ENCODE peak calls at places on chromosome 22, in seven cellular contexts. One of them, this sample, is unnamed.

GRCh38 chr22:38027487-38027886 is 29.7 kb upstream of the PICK1 start:
- DNase-seq in psoas muscle: no peak
- DNase-seq in left ventricle myocardium inferior: no peak
- DNase-seq in IMR-90: no peak
- DNase-seq in neural progenitor cell: no peak
- DNase-seq in MM.1S: no peak
- DNase-seq in cardiac fibroblast: no peak
- DNase-seq in this sample: no peak

GRCh38 chr22:49298834-49299750 is 528.6 kb downstream of the BRD1 start:
- DNase-seq in psoas muscle: no peak
- DNase-seq in left ventricle myocardium inferior: no peak
- DNase-seq in IMR-90: no peak
- DNase-seq in neural progenitor cell: no peak
- DNase-seq in MM.1S: no peak
- DNase-seq in cardiac fibroblast: no peak
- DNase-seq in this sample: no peak

GRCh38 chr22:40436460-40437431 is 66.4 kb downstream of the SGSM3 start:
- DNase-seq in psoas muscle: no peak
- DNase-seq in left ventricle myocardium inferior: peak; percentile 41
- DNase-seq in IMR-90: peak; percentile 74
- DNase-seq in neural progenitor cell: peak; percentile 68
- DNase-seq in MM.1S: peak; percentile 84
- DNase-seq in cardiac fibroblast: peak; percentile 81
- DNase-seq in this sample: peak; percentile 93

GRCh38 chr22:20834725-20835124 is 23.9 kb downstream of the PI4KA start:
- DNase-seq in psoas muscle: no peak
- DNase-seq in left ventricle myocardium inferior: no peak
- DNase-seq in IMR-90: no peak
- DNase-seq in neural progenitor cell: no peak
- DNase-seq in MM.1S: no peak
- DNase-seq in cardiac fibroblast: no peak
- DNase-seq in this sample: no peak

GRCh38 chr22:29072979-29073617 is at the start of gene KREMEN1:
- DNase-seq in psoas muscle: no peak
- DNase-seq in left ventricle myocardium inferior: no peak
- DNase-seq in IMR-90: no peak
- DNase-seq in neural progenitor cell: peak; percentile 34
- DNase-seq in MM.1S: no peak
- DNase-seq in cardiac fibroblast: no peak
- DNase-seq in this sample: no peak

GRCh38 chr22:29631725-29632124 is 28.3 kb downstream of the NF2 start:
- DNase-seq in psoas muscle: no peak
- DNase-seq in left ventricle myocardium inferior: no peak
- DNase-seq in IMR-90: no peak
- DNase-seq in neural progenitor cell: no peak
- DNase-seq in MM.1S: no peak
- DNase-seq in cardiac fibroblast: no peak
- DNase-seq in this sample: no peak

GRCh38 chr22:30453731-30454510 is 17.9 kb downstream of the SEC14L3 start:
- DNase-seq in psoas muscle: no peak
- DNase-seq in left ventricle myocardium inferior: no peak
- DNase-seq in IMR-90: no peak
- DNase-seq in neural progenitor cell: peak; percentile 50
- DNase-seq in MM.1S: no peak
- DNase-seq in cardiac fibroblast: peak; percentile 13
- DNase-seq in this sample: peak; percentile 14

GRCh38 chr22:47836957-47837356 is 1074.5 kb downstream of the TBC1D22A start:
- DNase-seq in psoas muscle: no peak
- DNase-seq in left ventricle myocardium inferior: no peak
- DNase-seq in IMR-90: no peak
- DNase-seq in neural progenitor cell: no peak
- DNase-seq in MM.1S: no peak
- DNase-seq in cardiac fibroblast: peak; percentile 1
- DNase-seq in this sample: no peak

GRCh38 chr22:35311551-35311999 is 11.9 kb downstream of the TOM1 start:
- DNase-seq in psoas muscle: no peak
- DNase-seq in left ventricle myocardium inferior: no peak
- DNase-seq in IMR-90: no peak
- DNase-seq in neural progenitor cell: no peak
- DNase-seq in MM.1S: no peak
- DNase-seq in cardiac fibroblast: no peak
- DNase-seq in this sample: no peak

DNA sequence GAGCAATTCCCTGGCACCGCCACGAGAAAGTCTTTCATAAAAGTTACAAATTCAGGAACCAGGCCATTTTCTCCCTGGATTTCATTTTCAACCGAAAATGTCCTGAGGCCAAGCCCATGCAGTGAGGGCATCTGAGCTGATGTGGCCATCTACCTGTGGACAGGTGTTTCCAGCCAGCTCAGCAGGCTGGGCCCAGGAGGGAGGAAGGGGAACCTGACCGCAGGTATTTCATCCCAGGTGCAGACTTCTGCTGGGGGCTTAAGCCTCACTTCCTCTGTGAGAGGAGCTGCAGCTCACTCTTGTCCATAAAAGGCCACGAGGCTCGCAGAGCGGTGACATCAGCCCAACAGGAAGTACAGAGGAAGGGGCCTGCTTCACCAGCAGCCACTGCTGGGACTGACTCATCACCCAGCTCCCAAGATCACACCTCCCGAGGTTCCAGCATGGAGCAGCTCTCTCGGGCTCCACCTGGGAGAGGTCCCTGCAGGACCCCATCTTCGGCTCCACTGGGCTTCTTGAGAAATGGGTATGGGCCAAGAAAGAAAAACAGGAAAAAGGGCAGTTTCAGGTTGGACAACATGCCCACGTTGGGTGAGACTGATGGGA is 56.4 kb downstream of the MYH9 start:
- DNase-seq in psoas muscle: peak; percentile 74
- DNase-seq in left ventricle myocardium inferior: peak; percentile 80
- DNase-seq in IMR-90: peak; percentile 98
- DNase-seq in neural progenitor cell: no peak
- DNase-seq in MM.1S: peak; percentile 97
- DNase-seq in cardiac fibroblast: peak; percentile 97
- DNase-seq in this sample: peak; percentile 96
- TF ChIP-seq CTCF in psoas muscle: no peak
- TF ChIP-seq CTCF in left ventricle myocardium inferior: no peak
- TF ChIP-seq CTCF in IMR-90: peak; percentile 7
- TF ChIP-seq CTCF in neural progenitor cell: no peak
- TF ChIP-seq CTCF in MM.1S: no peak
- TF ChIP-seq CTCF in cardiac fibroblast: no peak
- TF ChIP-seq CTCF in this sample: no peak

DNA sequence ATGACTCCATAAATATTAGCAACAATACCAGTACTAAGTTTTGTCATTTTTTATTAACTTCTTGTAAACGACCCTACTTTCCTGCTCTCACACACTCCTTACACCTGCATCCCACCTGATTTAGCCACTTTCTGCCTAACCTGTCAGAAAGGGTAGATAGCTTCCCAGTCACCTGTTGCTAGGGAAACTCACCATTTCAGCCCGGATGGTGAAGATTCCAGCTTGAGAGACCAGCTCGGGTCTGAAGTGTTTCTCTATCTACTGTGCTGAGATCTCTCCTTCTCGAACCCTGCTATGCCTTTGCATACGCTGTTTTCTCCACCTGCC is at the start of gene PARVG:
- DNase-seq in psoas muscle: no peak
- DNase-seq in left ventricle myocardium inferior: no peak
- DNase-seq in IMR-90: no peak
- DNase-seq in neural progenitor cell: no peak
- DNase-seq in MM.1S: peak; percentile 66
- DNase-seq in cardiac fibroblast: no peak
- DNase-seq in this sample: peak; percentile 81
- H3K4me3 ChIP-seq in psoas muscle: peak within 1 kb of the TSS; percentile 36
- H3K4me3 ChIP-seq in left ventricle myocardium inferior: peak within 1 kb of the TSS; percentile 48
- H3K4me3 ChIP-seq in IMR-90: no peak within 1 kb of the TSS
- H3K4me3 ChIP-seq in neural progenitor cell: no peak within 1 kb of the TSS
- H3K4me3 ChIP-seq in MM.1S: peak within 1 kb of the TSS; percentile 60
- H3K4me3 ChIP-seq in cardiac fibroblast: no peak within 1 kb of the TSS
- H3K4me3 ChIP-seq in this sample: peak within 1 kb of the TSS; percentile 88

GRCh38 chr22:19051381-19051780 is 70.8 kb downstream of the DGCR2 start:
- DNase-seq in psoas muscle: no peak
- DNase-seq in left ventricle myocardium inferior: no peak
- DNase-seq in IMR-90: no peak
- DNase-seq in neural progenitor cell: no peak
- DNase-seq in MM.1S: no peak
- DNase-seq in cardiac fibroblast: no peak
- DNase-seq in this sample: no peak
- TF ChIP-seq CTCF in psoas muscle: no peak
- TF ChIP-seq CTCF in left ventricle myocardium inferior: no peak
- TF ChIP-seq CTCF in IMR-90: no peak
- TF ChIP-seq CTCF in neural progenitor cell: no peak
- TF ChIP-seq CTCF in MM.1S: no peak
- TF ChIP-seq CTCF in cardiac fibroblast: no peak
- TF ChIP-seq CTCF in this sample: no peak

DNA sequence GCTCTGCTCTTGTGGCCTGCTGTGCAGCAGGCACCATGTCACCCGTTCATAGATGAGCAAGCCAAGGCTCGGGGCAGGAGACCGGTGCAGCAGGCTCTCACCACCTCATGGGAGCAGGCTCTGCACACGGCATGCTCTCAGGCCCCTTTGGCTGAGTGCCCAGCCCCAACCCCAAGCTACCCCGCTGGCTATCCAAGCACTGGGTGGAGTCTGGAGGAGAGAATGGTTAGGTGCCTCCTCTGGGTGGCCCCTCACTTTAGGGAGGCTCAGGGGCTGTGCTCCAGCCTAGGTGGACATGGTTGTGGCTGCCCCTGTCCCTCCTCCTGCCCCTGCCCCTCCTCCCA is 199.9 kb downstream of the IGLL1 start:
- DNase-seq in psoas muscle: no peak
- DNase-seq in left ventricle myocardium inferior: no peak
- DNase-seq in IMR-90: no peak
- DNase-seq in neural progenitor cell: no peak
- DNase-seq in MM.1S: no peak
- DNase-seq in cardiac fibroblast: no peak
- DNase-seq in this sample: no peak
- H3K4me3 ChIP-seq in psoas muscle: no peak overlapping the region
- H3K4me3 ChIP-seq in left ventricle myocardium inferior: no peak overlapping the region
- H3K4me3 ChIP-seq in IMR-90: no peak overlapping the region
- H3K4me3 ChIP-seq in neural progenitor cell: no peak overlapping the region
- H3K4me3 ChIP-seq in MM.1S: no peak overlapping the region
- H3K4me3 ChIP-seq in cardiac fibroblast: no peak overlapping the region
- H3K4me3 ChIP-seq in this sample: no peak overlapping the region

GRCh38 chr22:17888855-17889254 is 114.6 kb upstream of the BID start:
- DNase-seq in psoas muscle: no peak
- DNase-seq in left ventricle myocardium inferior: no peak
- DNase-seq in IMR-90: peak; percentile 47
- DNase-seq in neural progenitor cell: peak; percentile 69
- DNase-seq in MM.1S: no peak
- DNase-seq in cardiac fibroblast: peak; percentile 15
- DNase-seq in this sample: peak; percentile 42

GRCh38 chr22:17890245-17890671 is 116.0 kb upstream of the BID start:
- DNase-seq in psoas muscle: peak; percentile 52
- DNase-seq in left ventricle myocardium inferior: no peak
- DNase-seq in IMR-90: peak; percentile 53
- DNase-seq in neural progenitor cell: no peak
- DNase-seq in MM.1S: no peak
- DNase-seq in cardiac fibroblast: no peak
- DNase-seq in this sample: no peak

GRCh38 chr22:17893900-17894299 is 119.6 kb upstream of the BID start:
- DNase-seq in psoas muscle: no peak
- DNase-seq in left ventricle myocardium inferior: no peak
- DNase-seq in IMR-90: no peak
- DNase-seq in neural progenitor cell: no peak
- DNase-seq in MM.1S: no peak
- DNase-seq in cardiac fibroblast: no peak
- DNase-seq in this sample: no peak

GRCh38 chr22:17890892-17891291 is 116.6 kb upstream of the BID start:
- DNase-seq in psoas muscle: no peak
- DNase-seq in left ventricle myocardium inferior: no peak
- DNase-seq in IMR-90: no peak
- DNase-seq in neural progenitor cell: no peak
- DNase-seq in MM.1S: no peak
- DNase-seq in cardiac fibroblast: no peak
- DNase-seq in this sample: no peak

DNA sequence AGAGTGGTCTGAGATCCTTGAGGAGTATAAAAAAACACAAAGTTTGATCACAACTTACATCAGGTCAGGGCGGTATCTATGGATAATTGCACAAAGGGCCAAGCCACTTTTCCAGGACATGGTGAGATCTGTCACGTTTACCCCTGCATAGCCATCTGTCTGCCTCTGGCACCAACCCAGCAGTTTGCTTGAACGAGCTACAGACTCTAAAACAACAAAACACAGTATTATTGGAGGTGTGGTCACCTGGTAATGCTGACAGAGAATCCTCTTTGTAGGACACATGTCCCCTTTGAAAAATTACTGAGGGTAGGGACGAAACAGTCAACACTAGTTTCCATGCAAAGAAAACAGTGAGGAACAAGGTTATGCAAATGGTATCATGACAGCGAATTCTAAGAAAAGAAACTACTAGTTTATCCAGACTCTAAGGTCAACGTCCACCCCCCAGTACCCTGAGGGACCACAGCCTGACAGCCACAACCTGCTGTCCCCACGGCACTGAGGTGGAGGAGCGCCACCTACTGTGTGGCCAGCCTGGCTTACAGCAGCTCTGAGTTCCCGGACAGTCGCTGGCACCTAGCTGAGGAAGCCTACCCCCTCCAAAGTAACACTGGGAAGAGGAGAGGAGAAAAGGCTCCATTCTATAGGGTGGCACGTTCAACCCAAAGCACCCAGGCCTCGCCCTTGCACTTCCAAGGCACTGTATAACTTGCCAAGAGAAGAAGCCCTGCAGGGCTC is 117.3 kb upstream of the BID start:
- DNase-seq in psoas muscle: peak; percentile 54
- DNase-seq in left ventricle myocardium inferior: peak; percentile 71
- DNase-seq in IMR-90: no peak
- DNase-seq in neural progenitor cell: peak; percentile 56
- DNase-seq in MM.1S: no peak
- DNase-seq in cardiac fibroblast: no peak
- DNase-seq in this sample: peak; percentile 26
- TF ChIP-seq CTCF in psoas muscle: peak; percentile 72
- TF ChIP-seq CTCF in left ventricle myocardium inferior: peak; percentile 71
- TF ChIP-seq CTCF in IMR-90: peak; percentile 1
- TF ChIP-seq CTCF in neural progenitor cell: peak; percentile 60
- TF ChIP-seq CTCF in MM.1S: peak; percentile 22
- TF ChIP-seq CTCF in cardiac fibroblast: peak; percentile 47
- TF ChIP-seq CTCF in this sample: peak; percentile 38